ENCODE peak calls at places on chromosomes 1 and 21, in five cellular contexts. Q is transverse colon, F is GM13977, B is right lobe of liver, K is HFFc6. O is an unnamed sample.

GRCh38 chr1:84078108-84078823 is 65.8 kb upstream of the PRKACB start:
- DNase-seq in Q (no peak), F (peak), B (no peak), K (peak), O (peak)

GRCh38 chr1:24805534-24806301 is 60.5 kb downstream of the CLIC4 start:
- DNase-seq in Q (no peak), F (no peak), B (no peak), K (peak), O (no peak)

GRCh38 chr21:36909901-36910561 is 56.4 kb downstream of the HLCS start:
- DNase-seq in Q (no peak), F (no peak), B (no peak), K (peak), O (no peak)

GRCh38 chr21:31180256-31181088 is 142.2 kb upstream of the KRTAP19-8 start:
- DNase-seq in Q (no peak), F (peak), B (no peak), K (peak), O (peak)

GRCh38 chr1:213393860-213394259 is 342.8 kb downstream of the RPS6KC1 start:
- DNase-seq in Q (no peak), F (no peak), B (no peak), K (no peak), O (no peak)

GRCh38 chr1:87834941-87835340 is 506.3 kb downstream of the LMO4 start:
- DNase-seq in Q (no peak), F (no peak), B (no peak), K (no peak), O (no peak)

GRCh38 chr1:164707868-164708331 is 148.9 kb downstream of the PBX1 start:
- DNase-seq in Q (no peak), F (no peak), B (no peak), K (peak), O (no peak)

GRCh38 chr1:240122639-240123604 is 31.2 kb downstream of the FMN2 start:
- DNase-seq in Q (peak), F (no peak), B (no peak), K (no peak), O (no peak)

GRCh38 chr1:11289064-11289463 is 16.1 kb downstream of the UBIAD1 start:
- DNase-seq in Q (no peak), F (no peak), B (peak), K (no peak), O (no peak)

DNA sequence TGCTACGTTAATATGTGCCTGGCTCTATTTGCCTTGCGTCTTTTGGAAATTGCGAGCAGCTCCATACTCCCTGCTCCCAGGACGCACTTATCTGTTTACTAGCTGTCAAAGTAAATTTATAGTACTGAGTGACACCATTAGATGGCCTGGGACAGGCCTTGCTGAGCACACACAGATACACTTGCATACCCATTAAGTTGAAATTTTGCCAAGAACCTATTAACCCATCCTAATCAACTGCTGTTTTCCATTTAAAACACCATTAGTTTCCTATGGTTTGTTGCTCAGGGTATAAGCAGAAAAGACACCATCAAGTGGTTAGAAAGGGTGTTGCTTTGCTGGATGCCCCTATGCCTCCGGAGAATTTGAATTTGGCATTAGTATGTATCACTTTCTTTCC is 187.3 kb downstream of the SLC44A5 start:
- DNase-seq in Q (no peak), F (no peak), B (no peak), K (no peak), O (no peak)
- TF ChIP-seq CTCF in Q (no peak), F (no peak), B (no peak), K (no peak), O (no peak)

DNA sequence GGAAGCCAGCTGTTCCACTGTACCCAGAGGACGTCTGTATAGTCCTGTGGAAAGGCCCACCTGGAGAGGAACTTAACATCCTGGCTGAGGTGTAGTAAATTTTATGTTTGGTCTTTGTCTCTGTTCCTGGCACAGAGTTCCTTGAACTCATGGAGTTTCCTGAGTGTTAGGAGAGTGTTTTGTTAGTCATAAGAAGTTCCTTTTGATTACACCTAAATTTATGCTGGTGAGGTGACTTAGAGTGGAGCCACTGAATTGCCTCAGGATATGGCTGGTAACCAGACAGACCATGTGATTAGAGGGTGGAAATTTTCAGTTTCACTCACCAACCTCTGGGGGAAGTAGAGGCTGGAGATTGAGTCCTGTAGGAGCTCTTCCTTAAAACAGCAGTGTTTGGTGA is 57.9 kb downstream of the RASAL2 start:
- DNase-seq in Q (no peak), F (no peak), B (no peak), K (no peak), O (no peak)
- TF ChIP-seq CTCF in Q (no peak), F (no peak), B (no peak), K (no peak), O (no peak)

GRCh38 chr1:222045236-222045635 is 303.3 kb upstream of the DUSP10 start:
- DNase-seq in Q (no peak), F (no peak), B (no peak), K (no peak), O (no peak)

GRCh38 chr1:222045816-222046215 is 303.9 kb upstream of the DUSP10 start:
- DNase-seq in Q (no peak), F (no peak), B (no peak), K (no peak), O (no peak)

GRCh38 chr1:222046684-222047083 is 304.8 kb upstream of the DUSP10 start:
- DNase-seq in Q (no peak), F (no peak), B (no peak), K (no peak), O (no peak)

GRCh38 chr1:222042120-222042519 is 300.2 kb upstream of the DUSP10 start:
- DNase-seq in Q (no peak), F (no peak), B (no peak), K (peak), O (no peak)

GRCh38 chr1:222043444-222044292 is 301.8 kb upstream of the DUSP10 start:
- DNase-seq in Q (no peak), F (no peak), B (no peak), K (peak), O (no peak)
- TF ChIP-seq CTCF in Q (no peak), F (no peak), B (no peak), K (no peak), O (no peak)

GRCh38 chr1:207393610-207394009 is 60.5 kb upstream of the CR2 start:
- DNase-seq in Q (no peak), F (no peak), B (no peak), K (peak), O (no peak)

GRCh38 chr1:207401578-207401977 is 52.5 kb upstream of the CR2 start:
- DNase-seq in Q (no peak), F (no peak), B (no peak), K (no peak), O (no peak)

GRCh38 chr1:207396360-207396759 is 57.8 kb upstream of the CR2 start:
- DNase-seq in Q (no peak), F (no peak), B (no peak), K (no peak), O (no peak)

GRCh38 chr1:207398986-207399385 is 55.1 kb upstream of the CR2 start:
- DNase-seq in Q (no peak), F (no peak), B (no peak), K (no peak), O (no peak)

GRCh38 chr1:207397525-207397926 is 56.6 kb upstream of the CR2 start:
- DNase-seq in Q (no peak), F (no peak), B (no peak), K (no peak), O (no peak)
- TF ChIP-seq CTCF in Q (no peak), F (peak), B (no peak), K (peak), O (peak)

DNA sequence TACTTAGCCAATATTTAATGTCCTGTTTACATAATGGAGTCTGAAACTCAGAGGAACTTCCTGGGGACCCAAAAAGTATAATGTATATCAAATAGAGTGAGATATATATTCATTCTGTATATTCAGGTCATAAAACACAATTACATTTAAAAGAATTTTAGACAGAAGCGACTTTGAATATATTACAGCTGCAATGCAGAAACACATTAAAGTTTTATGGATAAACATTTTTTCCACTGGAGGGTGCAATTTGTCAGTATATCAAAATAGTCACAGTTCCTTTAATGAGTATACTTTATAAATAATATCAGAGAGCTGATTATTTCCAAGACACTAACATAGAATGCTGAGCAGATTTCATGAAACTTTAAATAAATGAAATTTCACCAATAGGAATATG is 43.9 kb upstream of the CRB1 start:
- DNase-seq in Q (no peak), F (no peak), B (no peak), K (no peak), O (no peak)
- TF ChIP-seq CTCF in Q (no peak), F (no peak), B (peak), K (peak), O (peak)

GRCh38 chr1:116360435-116361173 is 12.4 kb upstream of the ATP1A1 start:
- DNase-seq in Q (no peak), F (no peak), B (no peak), K (no peak), O (no peak)
- TF ChIP-seq CTCF in Q (peak), F (peak), B (peak), K (peak), O (peak)